ENCODE peak calls at places on chromosomes 7 and 10, in eight cellular contexts. Y is Kasumi-1; E is activated T-cell treated with anti-CD3 and anti-CD28 coated beads for 4 hours; O is activated CD8-positive, alpha-beta memory T cell treated with anti-CD3 and anti-CD28 coated beads, Interleukin-2, amount 10 ng/mL, durations not matched to agents 7 days and 5 days; C is body of pancreas; G is H9; R is germinal center; T is sciatic nerve. M is an unnamed sample.

GRCh38 chr7:146116452-146117219 is at the start of gene CNTNAP2:
- DNase-seq in O (no peak), R (no peak), G (peak), E (no peak), C (peak), Y (peak), T (no peak), M (no peak)

GRCh38 chr10:19874791-19875190 is 58.6 kb downstream of the PLXDC2 start:
- DNase-seq in Y (no peak), G (no peak), T (no peak), O (no peak), E (no peak), R (no peak), C (no peak), M (no peak)

GRCh38 chr10:18140149-18140956 is at the start of gene CACNB2:
- DNase-seq in G (peak), E (no peak), Y (no peak), C (peak), T (peak), O (no peak), R (no peak), M (no peak)

GRCh38 chr10:91247360-91248111 is 27.1 kb downstream of the PCGF5 start:
- DNase-seq in E (no peak), Y (no peak), T (no peak), R (no peak), C (peak), O (peak), G (no peak), M (no peak)

GRCh38 chr7:28347964-28348363 is 64.4 kb upstream of the CREB5 start:
- DNase-seq in C (no peak), R (no peak), T (no peak), O (no peak), Y (no peak), E (no peak), G (no peak), M (no peak)

GRCh38 chr7:110977127-110977776 is 113.7 kb upstream of the LRRN3 start:
- DNase-seq in E (no peak), Y (no peak), R (no peak), O (no peak), G (no peak), T (no peak), C (no peak), M (no peak)

GRCh38 chr7:7557252-7557651 is 9.4 kb upstream of the MIOS start:
- DNase-seq in Y (no peak), G (no peak), C (no peak), R (no peak), E (no peak), O (no peak), T (no peak), M (no peak)

GRCh38 chr7:134547738-134548054 is 1.2 kb upstream of the AKR1B15 start:
- DNase-seq in T (no peak), E (no peak), C (peak), O (no peak), G (no peak), Y (no peak), R (no peak), M (no peak)

GRCh38 chr10:80579370-80579769 is 41.7 kb downstream of the SH2D4B start:
- DNase-seq in Y (no peak), G (no peak), T (no peak), E (no peak), C (no peak), O (no peak), R (no peak), M (no peak)

GRCh38 chr7:23377134-23377533 is 78.0 kb downstream of the MALSU1 start:
- DNase-seq in R (no peak), O (no peak), E (no peak), C (no peak), Y (no peak), G (no peak), T (no peak), M (no peak)

GRCh38 chr10:117226813-117227451 is 14.0 kb upstream of the SLC18A2 start:
- DNase-seq in Y (peak), T (no peak), R (peak), O (no peak), C (peak), E (no peak), G (peak), M (peak)

GRCh38 chr7:496528-497295 is 22.9 kb downstream of the PDGFA start:
- DNase-seq in Y (no peak), O (no peak), T (no peak), C (peak), G (no peak), E (no peak), R (no peak), M (no peak)

GRCh38 chr10:1043532-1043995 is 5.4 kb downstream of the IDI1 start:
- DNase-seq in R (peak), O (peak), C (no peak), T (no peak), Y (peak), G (no peak), E (no peak), M (peak)

GRCh38 chr10:20314431-20314830 is 498.2 kb downstream of the PLXDC2 start:
- DNase-seq in C (no peak), R (no peak), T (no peak), Y (no peak), G (no peak), O (no peak), E (no peak), M (no peak)

GRCh38 chr10:98186681-98187080 is 52.2 kb downstream of the R3HCC1L start:
- DNase-seq in C (no peak), E (no peak), T (no peak), Y (no peak), O (no peak), G (no peak), R (no peak), M (no peak)

GRCh38 chr10:71548494-71548846 is 151.8 kb downstream of the CDH23 start:
- DNase-seq in O (peak), Y (peak), C (no peak), G (no peak), E (no peak), R (no peak), T (no peak), M (no peak)

GRCh38 chr7:130891254-130892094 is 157.5 kb upstream of the KLF14 start:
- DNase-seq in Y (no peak), E (no peak), C (peak), G (no peak), R (no peak), O (no peak), T (peak), M (no peak)